ENCODE peak calls at places on chromosomes 3 and 15, in five cellular contexts. K, L, A, W and Z are unnamed samples.

GRCh38 chr15:48962662-48963523 is 826 bp downstream of the SHC4 start:
- DNase-seq in K (peak; percentile 24), L (peak; percentile 73), A (no peak), W (peak; percentile 70), Z (peak; percentile 59)

GRCh38 chr3:140995881-140996280 is 54.2 kb downstream of the SLC25A36 start:
- DNase-seq in K (no peak), L (no peak), A (no peak), W (no peak), Z (no peak)

GRCh38 chr3:12239301-12239700 is 49.6 kb upstream of the PPARG start:
- DNase-seq in K (no peak), L (no peak), A (no peak), W (no peak), Z (no peak)

GRCh38 chr3:12229144-12229871 is 59.6 kb upstream of the PPARG start:
- DNase-seq in K (no peak), L (no peak), A (peak; percentile 85), W (no peak), Z (no peak)

GRCh38 chr15:39597751-39598185 is 16.9 kb downstream of the THBS1 start:
- DNase-seq in K (no peak), L (no peak), A (no peak), W (peak; percentile 70), Z (no peak)

GRCh38 chr3:171788546-171789351 is 21.5 kb downstream of the PLD1 start:
- DNase-seq in K (no peak), L (no peak), A (no peak), W (peak; percentile 89), Z (no peak)

GRCh38 chr15:35444557-35445204 is 101.3 kb downstream of the DPH6 start:
- DNase-seq in K (peak; percentile 47), L (no peak), A (peak; percentile 2), W (peak; percentile 66), Z (no peak)

GRCh38 chr15:76963596-76963995 is 31.3 kb upstream of the PSTPIP1 start:
- DNase-seq in K (no peak), L (no peak), A (no peak), W (no peak), Z (peak; percentile 63)

GRCh38 chr3:30760737-30761136 is 133.7 kb downstream of the GADL1 start:
- DNase-seq in K (no peak), L (no peak), A (no peak), W (no peak), Z (no peak)

GRCh38 chr3:32909999-32910398 is 41.4 kb upstream of the CCR4 start:
- DNase-seq in K (no peak), L (no peak), A (no peak), W (no peak), Z (no peak)

GRCh38 chr3:179068779-179069530 is 2.7 kb downstream of the ZMAT3 start:
- DNase-seq in K (no peak), L (no peak), A (no peak), W (peak; percentile 63), Z (no peak)

GRCh38 chr15:59292393-59292792 is 80.3 kb downstream of the MYO1E start:
- DNase-seq in K (peak; percentile 50), L (no peak), A (no peak), W (no peak), Z (no peak)

GRCh38 chr15:74062236-74062635 is 20.1 kb downstream of the GOLGA6A start:
- DNase-seq in K (no peak), L (no peak), A (no peak), W (no peak), Z (no peak)

GRCh38 chr3:27200721-27201434 is 168.3 kb downstream of the NEK10 start:
- DNase-seq in K (no peak), L (no peak), A (no peak), W (no peak), Z (no peak)

GRCh38 chr3:197009532-197010019 is 20.0 kb downstream of the MELTF start:
- DNase-seq in K (no peak), L (no peak), A (no peak), W (no peak), Z (no peak)
- H2BK12ac ChIP-seq in K (no peak overlapping the region), L (no peak overlapping the region), A (no peak overlapping the region), W (no peak overlapping the region), Z (no peak overlapping the region)

GRCh38 chr15:101799665-101800064 is 3.6 kb upstream of the OR4F6 start:
- DNase-seq in K (no peak), L (no peak), A (no peak), W (no peak), Z (no peak)

GRCh38 chr15:101801048-101801447 is 2.3 kb upstream of the OR4F6 start:
- DNase-seq in K (no peak), L (no peak), A (no peak), W (no peak), Z (no peak)

DNA sequence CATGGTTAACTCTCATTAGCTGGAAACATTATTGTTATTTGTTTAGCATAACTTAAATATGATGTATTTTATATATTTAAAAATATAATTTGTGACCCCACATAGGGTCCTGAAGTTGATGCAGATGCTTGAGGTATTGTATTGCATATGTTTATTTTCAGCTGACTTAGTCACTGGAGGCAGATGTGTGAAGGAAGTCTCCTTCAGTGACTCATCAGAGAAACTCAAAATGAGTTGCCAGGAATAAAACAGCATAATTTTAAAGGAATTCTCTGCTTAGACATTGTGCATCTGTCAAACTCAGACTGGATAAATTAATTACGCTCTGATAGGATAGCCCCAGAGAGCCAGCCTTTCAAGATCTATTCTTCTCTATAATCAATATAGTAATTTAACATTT is 7.9 kb upstream of the OR4F6 start:
- DNase-seq in K (no peak), L (no peak), A (no peak), W (peak; percentile 73), Z (no peak)
- H3K14ac ChIP-seq in K (no peak overlapping the region), L (no peak overlapping the region), A (no peak overlapping the region), W (no peak overlapping the region), Z (no peak overlapping the region)

GRCh38 chr3:152724270-152724669 is 110.7 kb upstream of the P2RY1 start:
- DNase-seq in K (no peak), L (no peak), A (no peak), W (no peak), Z (no peak)
- H2BK12ac ChIP-seq in K (no peak overlapping the region), L (no peak overlapping the region), A (no peak overlapping the region), W (no peak overlapping the region), Z (no peak overlapping the region)

GRCh38 chr15:93479679-93480078 is 390.7 kb upstream of the RGMA start:
- DNase-seq in K (no peak), L (no peak), A (no peak), W (no peak), Z (no peak)
- H3K14ac ChIP-seq in K (no peak overlapping the region), L (no peak overlapping the region), A (no peak overlapping the region), W (no peak overlapping the region), Z (no peak overlapping the region)

DNA sequence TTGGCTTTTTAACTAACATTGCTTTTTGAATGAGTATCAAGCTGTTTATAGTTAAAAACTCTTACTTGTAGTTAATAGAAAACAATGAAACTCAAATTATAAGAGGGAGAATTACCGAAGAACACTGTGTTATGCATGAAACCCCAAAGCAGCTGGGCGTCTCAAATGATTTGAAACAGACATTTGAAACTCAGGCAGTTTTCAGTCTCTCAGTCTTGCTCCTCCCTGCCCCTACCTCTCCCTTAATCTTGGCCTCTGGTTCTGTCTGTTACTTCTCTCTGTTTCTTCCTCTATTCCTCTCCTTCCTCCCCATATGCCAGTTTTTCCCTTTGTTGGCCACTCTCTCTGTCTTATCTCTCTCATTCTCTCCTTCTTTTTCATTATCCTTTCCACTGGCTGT is 118.3 kb upstream of the SYNPR start:
- DNase-seq in K (no peak), L (no peak), A (no peak), W (no peak), Z (no peak)
- H2BK12ac ChIP-seq in K (no peak overlapping the region), L (no peak overlapping the region), A (no peak overlapping the region), W (no peak overlapping the region), Z (no peak overlapping the region)